ENCODE peak calls at places on chromosomes 2 and 18, in five cellular contexts. R is HepG2, K is HCT116, U is SK-N-SH, G is GM12878. N is an unnamed sample.

GRCh38 chr2:235575904-235576303 is 82.1 kb downstream of the AGAP1 start:
- DNase-seq in R (no peak), K (no peak), U (no peak), G (no peak), N (no peak)

GRCh38 chr2:86552889-86553288 is 10.4 kb downstream of the CHMP3 start:
- DNase-seq in R (no peak), K (no peak), U (no peak), G (no peak), N (no peak)

GRCh38 chr18:73462092-73462491 is 594.3 kb upstream of the NETO1 start:
- DNase-seq in R (no peak), K (no peak), U (no peak), G (no peak), N (no peak)

GRCh38 chr2:204645018-204645775 is 99.9 kb downstream of the PARD3B start:
- DNase-seq in R (no peak), K (no peak), U (no peak), G (no peak), N (no peak)

GRCh38 chr18:434410-434809 is 66.1 kb downstream of the COLEC12 start:
- DNase-seq in R (no peak), K (no peak), U (no peak), G (no peak), N (no peak)

GRCh38 chr2:179818546-179818945 is 42.9 kb downstream of the ZNF385B start:
- DNase-seq in R (no peak), K (no peak), U (no peak), G (no peak), N (no peak)

GRCh38 chr2:240643093-240643810 is 18.0 kb downstream of the GPR35 start:
- DNase-seq in R (no peak), K (no peak), U (peak), G (no peak), N (no peak)

GRCh38 chr2:208501217-208501616 is 94.6 kb downstream of the PTH2R start:
- DNase-seq in R (peak), K (no peak), U (no peak), G (no peak), N (no peak)

GRCh38 chr2:238287702-238288649 is at the start of gene PER2:
- DNase-seq in R (peak), K (peak), U (peak), G (no peak), N (peak)

GRCh38 chr2:170743530-170744239 is 26.5 kb upstream of the ERICH2 start:
- DNase-seq in R (no peak), K (no peak), U (no peak), G (no peak), N (peak)

GRCh38 chr18:46856975-46857374 is 60.3 kb downstream of the PIAS2 start:
- DNase-seq in R (no peak), K (peak), U (no peak), G (no peak), N (no peak)

GRCh38 chr18:58393295-58393694 is 235.6 kb downstream of the ALPK2 start:
- DNase-seq in R (no peak), K (no peak), U (no peak), G (no peak), N (no peak)

GRCh38 chr18:55858661-55859111 is 270.7 kb upstream of the TCF4 start:
- DNase-seq in R (no peak), K (no peak), U (no peak), G (no peak), N (no peak)

GRCh38 chr18:10689231-10689953 is 163.6 kb downstream of the NAPG start:
- DNase-seq in R (no peak), K (no peak), U (no peak), G (no peak), N (no peak)

GRCh38 chr2:129741623-129742022 is 237.8 kb upstream of the RAB6C start:
- DNase-seq in R (no peak), K (no peak), U (no peak), G (no peak), N (no peak)

GRCh38 chr2:230899287-230899686 is 25.8 kb downstream of the GPR55 start:
- DNase-seq in R (no peak), K (no peak), U (peak), G (no peak), N (no peak)

GRCh38 chr2:168136392-168136977 is 110.9 kb downstream of the STK39 start:
- DNase-seq in R (peak), K (peak), U (no peak), G (no peak), N (peak)

GRCh38 chr2:174681983-174682577 is 82.2 kb downstream of the CHRNA1 start:
- DNase-seq in R (no peak), K (no peak), U (peak), G (no peak), N (no peak)

GRCh38 chr18:36066731-36067117 is 635 bp downstream of the RPRD1A start:
- DNase-seq in R (no peak), K (no peak), U (peak), G (no peak), N (no peak)

GRCh38 chr2:47221956-47222355 is 66.8 kb upstream of the STPG4 start:
- DNase-seq in R (no peak), K (no peak), U (no peak), G (no peak), N (no peak)

GRCh38 chr2:28469304-28469703 is 26.6 kb upstream of the PLB1 start:
- DNase-seq in R (no peak), K (no peak), U (no peak), G (no peak), N (no peak)

GRCh38 chr2:212929116-212929515 is 222.3 kb downstream of the IKZF2 start:
- DNase-seq in R (no peak), K (no peak), U (no peak), G (no peak), N (no peak)

GRCh38 chr2:186125625-186126024 is 360.4 kb upstream of the ZC3H15 start:
- DNase-seq in R (no peak), K (no peak), U (no peak), G (no peak), N (no peak)

GRCh38 chr18:53745228-53745967 is 479.1 kb downstream of the MBD2 start:
- DNase-seq in R (no peak), K (no peak), U (no peak), G (no peak), N (no peak)

GRCh38 chr2:144230452-144231085 is 289.4 kb downstream of the ZEB2 start:
- DNase-seq in R (no peak), K (peak), U (no peak), G (no peak), N (peak)

GRCh38 chr2:159126653-159127052 is 158.2 kb downstream of the TANC1 start:
- DNase-seq in R (no peak), K (no peak), U (no peak), G (no peak), N (no peak)

GRCh38 chr2:208224802-208225201 is 30.1 kb downstream of the IDH1 start:
- DNase-seq in R (no peak), K (no peak), U (no peak), G (no peak), N (no peak)

GRCh38 chr2:52572469-52572894 is 1195.1 kb upstream of the CHAC2 start:
- DNase-seq in R (no peak), K (no peak), U (peak), G (no peak), N (no peak)

GRCh38 chr2:11629851-11630250 is 40.1 kb downstream of the NTSR2 start:
- DNase-seq in R (no peak), K (no peak), U (no peak), G (no peak), N (no peak)
- TF ChIP-seq REST in R (no peak), K (no peak), U (no peak), G (no peak), N (no peak)

DNA sequence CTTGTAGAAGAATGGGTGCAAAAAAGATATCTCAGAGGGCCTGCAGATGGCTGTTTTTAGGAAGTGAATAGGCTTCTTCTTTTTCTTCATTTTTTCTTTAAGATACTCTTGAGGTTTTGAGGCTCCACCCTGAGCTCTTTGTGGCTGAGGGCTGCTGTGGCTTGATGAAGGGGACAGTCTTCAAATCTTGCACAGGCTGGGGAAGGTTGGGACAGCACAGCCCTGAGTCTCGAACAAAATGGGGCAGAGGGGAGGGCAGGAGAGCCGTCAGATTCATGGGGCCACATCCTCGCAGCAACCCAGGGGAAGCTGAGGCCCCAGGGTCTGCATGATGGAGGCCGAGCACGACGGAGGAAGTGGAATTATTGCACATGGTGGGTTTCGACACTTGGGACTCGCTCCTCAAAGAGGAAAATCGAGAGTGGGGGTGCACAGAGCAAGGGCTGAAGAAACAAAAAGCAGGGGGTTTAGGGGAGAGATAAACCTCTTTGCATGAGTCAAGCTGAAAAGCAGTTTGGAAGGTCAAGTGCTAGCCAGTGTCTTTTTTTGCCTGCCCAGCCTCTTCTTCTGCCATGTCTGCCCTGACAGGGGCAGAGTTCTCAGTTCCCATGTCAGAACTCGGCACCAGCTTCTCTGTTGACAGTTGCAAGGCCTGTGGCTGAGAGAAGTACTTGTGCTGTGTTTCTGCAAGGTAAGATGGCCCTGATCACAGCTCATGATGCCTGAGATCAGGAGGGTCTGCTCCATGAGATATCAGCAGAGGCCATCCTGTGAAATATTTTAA is 19.5 kb downstream of the INPP4A start:
- DNase-seq in R (no peak), K (no peak), U (no peak), G (no peak), N (no peak)
- TF ChIP-seq SIN3A in R (no peak), K (no peak), U (no peak), G (no peak), N (no peak)

GRCh38 chr2:165277295-165277694 is 38.1 kb downstream of the SCN2A start:
- DNase-seq in R (no peak), K (no peak), U (no peak), G (no peak), N (no peak)
- TF ChIP-seq YY1 in R (no peak), K (no peak), U (no peak), G (no peak), N (no peak)

GRCh38 chr2:145957929-145958328 is 1438.0 kb upstream of the ZEB2 start:
- DNase-seq in R (no peak), K (no peak), U (no peak), G (no peak), N (no peak)
- TF ChIP-seq REST in R (no peak), K (no peak), U (no peak), G (no peak), N (no peak)